ENCODE peak calls at places on chromosome 20, in ten cellular contexts. N, V, B, Q, F, D, L, A, K and T are unnamed samples.

GRCh38 chr20:62739581-62740285 is 31.1 kb downstream of the NTSR1 start:
- DNase-seq in N (no peak), V (no peak), B (no peak), Q (no peak), F (peak), D (no peak), L (no peak), A (no peak), K (no peak), T (no peak)

GRCh38 chr20:62049342-62050165 is 16.1 kb downstream of the TAF4 start:
- DNase-seq in N (no peak), V (no peak), B (no peak), Q (no peak), F (no peak), D (no peak), L (no peak), A (no peak), K (no peak), T (no peak)

GRCh38 chr20:6699931-6700562 is 67.4 kb upstream of the BMP2 start:
- DNase-seq in N (no peak), V (no peak), B (no peak), Q (no peak), F (no peak), D (no peak), L (no peak), A (peak), K (no peak), T (no peak)

GRCh38 chr20:45813006-45813340 is 529 bp downstream of the UBE2C start:
- DNase-seq in N (no peak), V (no peak), B (no peak), Q (no peak), F (no peak), D (no peak), L (no peak), A (no peak), K (no peak), T (no peak)

GRCh38 chr20:25470045-25470444 is 62.6 kb downstream of the GINS1 start:
- DNase-seq in N (no peak), V (peak), B (peak), Q (no peak), F (no peak), D (no peak), L (no peak), A (peak), K (no peak), T (no peak)

GRCh38 chr20:38806855-38807655 is 1.6 kb downstream of the PPP1R16B start:
- DNase-seq in N (no peak), V (no peak), B (no peak), Q (no peak), F (no peak), D (peak), L (peak), A (peak), K (no peak), T (no peak)

GRCh38 chr20:25644814-25645213 is 21.0 kb upstream of the NANP start:
- DNase-seq in N (no peak), V (no peak), B (no peak), Q (no peak), F (no peak), D (no peak), L (no peak), A (no peak), K (no peak), T (no peak)

GRCh38 chr20:12207875-12208274 is 290.2 kb downstream of the BTBD3 start:
- DNase-seq in N (peak), V (peak), B (peak), Q (no peak), F (peak), D (no peak), L (no peak), A (peak), K (no peak), T (no peak)

GRCh38 chr20:49811825-49812462 is 684 bp upstream of the SLC9A8 start:
- DNase-seq in N (peak), V (peak), B (no peak), Q (no peak), F (peak), D (no peak), L (no peak), A (no peak), K (no peak), T (no peak)

GRCh38 chr20:40689100-40689942 is at the start of gene MAFB:
- DNase-seq in N (peak), V (peak), B (peak), Q (no peak), F (no peak), D (peak), L (peak), A (peak), K (peak), T (peak)

GRCh38 chr20:58709013-58709702 is 16.6 kb downstream of the NPEPL1 start:
- DNase-seq in N (no peak), V (no peak), B (peak), Q (no peak), F (no peak), D (no peak), L (no peak), A (no peak), K (peak), T (peak)

GRCh38 chr20:2402271-2402980 is 21.7 kb downstream of the TGM6 start:
- DNase-seq in N (peak), V (peak), B (no peak), Q (no peak), F (peak), D (no peak), L (no peak), A (no peak), K (no peak), T (no peak)